ENCODE peak calls at places on chromosome 5, in ten cellular contexts. S is GM10248, F is body of pancreas, X is NB4, A is epithelial cell of proximal tubule, D is HCT116, E is AG04450, P is mammary epithelial cell, G is cardiac muscle cell, T is lower leg skin. I is an unnamed sample.

GRCh38 chr5:125673359-125673950 is 749.8 kb upstream of the GRAMD2B start:
- DNase-seq in F (no peak), S (no peak), A (no peak), P (no peak), G (no peak), E (no peak), D (no peak), T (no peak), X (no peak), I (no peak)

GRCh38 chr5:95697781-95698681 is 15.2 kb upstream of the SPATA9 start:
- DNase-seq in E (no peak), X (no peak), G (no peak), A (peak; percentile 80), S (no peak), P (no peak), T (no peak), D (no peak), F (no peak), I (no peak)

GRCh38 chr5:83925321-83925877 is 204.7 kb upstream of the HAPLN1 start:
- DNase-seq in S (no peak), X (no peak), T (no peak), D (peak; percentile 4), G (peak; percentile 94), F (no peak), P (peak; percentile 67), E (peak; percentile 39), A (no peak), I (no peak)

GRCh38 chr5:137142371-137143243 is 356.5 kb downstream of the SPOCK1 start:
- DNase-seq in E (peak; percentile 67), F (peak; percentile 28), P (peak; percentile 92), G (peak; percentile 86), T (peak; percentile 89), S (no peak), D (no peak), X (no peak), A (peak; percentile 97), I (no peak)

GRCh38 chr5:50564558-50564957 is 101.9 kb upstream of the PARP8 start:
- DNase-seq in P (no peak), F (no peak), G (no peak), D (no peak), E (no peak), X (no peak), T (no peak), S (no peak), A (no peak), I (no peak)

GRCh38 chr5:61217251-61217650 is 55.0 kb upstream of the SMIM15 start:
- DNase-seq in X (no peak), A (no peak), T (no peak), E (no peak), P (no peak), G (no peak), F (no peak), D (no peak), S (no peak), I (no peak)

GRCh38 chr5:72955143-72955767 is 586 bp upstream of the FCHO2 start:
- DNase-seq in G (peak; percentile 87), T (no peak), D (no peak), E (no peak), A (no peak), X (peak; percentile 52), S (no peak), P (no peak), F (peak; percentile 80), I (peak; percentile 26)

GRCh38 chr5:36359267-36359666 is 57.6 kb upstream of the RANBP3L start:
- DNase-seq in X (no peak), S (no peak), T (no peak), P (peak; percentile 14), G (peak; percentile 27), D (no peak), E (no peak), A (no peak), F (no peak), I (no peak)

GRCh38 chr5:138439537-138440225 is 824 bp downstream of the REEP2 start:
- DNase-seq in E (no peak), S (no peak), G (no peak), P (no peak), A (no peak), F (no peak), D (no peak), T (peak; percentile 84), X (no peak), I (no peak)

GRCh38 chr5:138441221-138441620 is 2.4 kb downstream of the REEP2 start:
- DNase-seq in E (no peak), X (no peak), P (no peak), T (peak; percentile 54), A (no peak), D (no peak), F (no peak), G (no peak), S (no peak), I (no peak)

GRCh38 chr5:138440226-138441073 is 1.6 kb downstream of the REEP2 start:
- DNase-seq in F (no peak), G (no peak), A (no peak), E (no peak), S (no peak), P (no peak), T (peak; percentile 86), D (no peak), X (no peak), I (no peak)

GRCh38 chr5:138438003-138438723 is 694 bp upstream of the REEP2 start:
- DNase-seq in G (no peak), S (no peak), X (no peak), F (no peak), P (no peak), T (peak; percentile 74), E (no peak), A (no peak), D (no peak), I (no peak)

GRCh38 chr5:138438724-138439536 is at the start of gene REEP2:
- DNase-seq in X (peak; percentile 78), G (peak; percentile 63), S (peak; percentile 90), D (no peak), A (no peak), E (no peak), F (peak; percentile 30), P (peak; percentile 43), T (peak; percentile 82), I (peak; percentile 57)
- TF ChIP-seq CTCF in X (no peak), G (no peak), S (no peak), D (no peak), A (no peak), E (no peak), F (no peak), P (no peak), T (no peak), I (no peak)

GRCh38 chr5:168752012-168752411 is 172.8 kb upstream of the PANK3 start:
- DNase-seq in X (no peak), D (no peak), A (no peak), S (no peak), T (peak; percentile 58), E (no peak), G (no peak), P (no peak), F (no peak), I (no peak)

GRCh38 chr5:168750926-168751325 is 171.8 kb upstream of the PANK3 start:
- DNase-seq in S (no peak), E (no peak), A (no peak), X (no peak), F (no peak), T (peak; percentile 43), G (no peak), D (no peak), P (no peak), I (no peak)

GRCh38 chr5:168746893-168747640 is 167.9 kb upstream of the PANK3 start:
- DNase-seq in F (no peak), A (no peak), P (no peak), G (no peak), E (no peak), X (peak; percentile 5), D (no peak), S (no peak), T (peak; percentile 76), I (no peak)

GRCh38 chr5:168749391-168750100 is 170.4 kb upstream of the PANK3 start:
- DNase-seq in X (no peak), G (no peak), P (no peak), F (no peak), A (no peak), D (no peak), T (peak; percentile 48), S (no peak), E (no peak), I (no peak)

GRCh38 chr5:168747987-168748777 is 169.0 kb upstream of the PANK3 start:
- DNase-seq in D (peak; percentile 48), G (peak; percentile 25), P (peak; percentile 5), S (peak; percentile 75), T (peak; percentile 85), A (no peak), X (peak; percentile 70), F (peak; percentile 6), E (no peak), I (peak; percentile 35)
- TF ChIP-seq CTCF in D (peak; percentile 95), G (peak; percentile 67), P (peak; percentile 68), S (peak; percentile 66), T (no peak), A (peak; percentile 78), X (peak; percentile 81), F (no peak), E (peak; percentile 30), I (peak; percentile 75)

GRCh38 chr5:69212022-69212421 is 22.6 kb downstream of the CENPH start:
- DNase-seq in P (no peak), F (no peak), X (no peak), E (no peak), S (no peak), T (no peak), G (no peak), D (no peak), A (no peak), I (no peak)

GRCh38 chr5:69213513-69214215 is 21.0 kb upstream of the CDK7 start:
- DNase-seq in P (peak; percentile 54), S (no peak), F (no peak), E (peak; percentile 57), X (no peak), T (no peak), G (peak; percentile 55), D (no peak), A (no peak), I (no peak)

GRCh38 chr5:69219939-69220338 is 14.7 kb upstream of the CDK7 start:
- DNase-seq in A (no peak), S (no peak), P (no peak), F (no peak), E (no peak), T (no peak), G (no peak), D (no peak), X (no peak), I (no peak)

GRCh38 chr5:69217154-69217731 is 17.4 kb upstream of the CDK7 start:
- DNase-seq in G (no peak), A (no peak), D (no peak), E (no peak), T (no peak), F (no peak), P (no peak), X (peak; percentile 14), S (peak; percentile 99), I (no peak)

GRCh38 chr5:69217732-69218568 is 16.7 kb upstream of the CDK7 start:
- DNase-seq in T (peak; percentile 99), D (peak; percentile 83), A (no peak), P (peak; percentile 89), G (peak; percentile 96), X (peak; percentile 95), E (peak; percentile 73), F (peak; percentile 98), S (peak; percentile 92), I (peak; percentile 91)
- TF ChIP-seq CTCF in T (no peak), D (peak; percentile 15), A (no peak), P (peak; percentile 5), G (no peak), X (no peak), E (peak; percentile 26), F (peak; percentile 57), S (no peak), I (peak; percentile 33)

DNA sequence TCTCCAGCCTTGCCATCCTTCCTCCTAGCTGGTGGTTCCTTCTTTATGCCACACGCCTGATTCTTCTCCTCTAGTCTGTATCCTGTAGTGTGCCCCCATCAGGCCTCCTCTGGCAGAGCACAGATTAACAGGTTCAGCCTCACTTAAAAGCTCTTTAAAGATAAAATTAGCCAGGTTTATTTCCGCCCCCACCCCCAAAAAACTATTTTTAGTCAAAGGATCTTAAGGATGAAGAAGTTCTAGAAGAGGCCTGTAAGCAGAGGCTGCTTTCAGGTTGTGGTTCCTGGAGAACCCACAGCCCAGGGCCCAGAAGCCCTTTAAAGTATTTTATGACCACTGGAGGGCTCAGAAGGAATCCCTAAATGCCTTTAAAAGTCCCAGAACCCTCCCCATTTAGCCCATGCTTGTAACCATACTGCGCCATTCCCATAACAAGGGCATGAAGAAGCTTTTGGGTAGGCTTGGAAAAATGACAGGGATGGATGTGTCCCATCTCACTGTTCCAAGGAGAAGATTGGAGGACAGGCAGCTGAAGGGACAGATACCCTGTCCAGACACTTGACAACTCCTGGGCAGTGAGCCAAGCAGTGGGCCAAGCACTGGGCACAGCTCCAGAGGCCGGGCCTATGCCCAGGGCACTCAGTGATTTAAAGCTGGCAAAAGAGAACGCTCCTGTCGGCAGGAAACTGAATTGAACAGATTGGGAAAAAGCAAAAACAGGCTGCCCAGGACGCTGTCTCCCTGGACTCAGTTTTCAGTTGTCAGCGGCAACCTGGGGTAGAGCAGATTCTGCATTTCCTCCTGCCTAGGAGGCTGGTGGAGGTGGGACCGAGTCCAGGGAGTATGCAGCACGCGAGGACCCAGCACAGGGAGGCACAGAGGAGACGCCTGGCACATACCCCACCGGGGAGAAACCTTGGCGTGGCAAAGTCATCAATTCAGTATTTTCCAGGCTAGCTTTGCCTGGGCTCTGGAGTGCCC is 106.3 kb upstream of the SSBP2 start:
- DNase-seq in P (peak; percentile 19), S (no peak), T (peak; percentile 87), F (peak; percentile 72), G (no peak), X (peak; percentile 62), D (no peak), A (no peak), E (no peak), I (no peak)
- TF ChIP-seq CTCF in P (peak; percentile 31), S (peak; percentile 38), T (no peak), F (peak; percentile 48), G (peak; percentile 33), X (peak; percentile 44), D (peak; percentile 65), A (peak; percentile 42), E (peak; percentile 4), I (peak; percentile 51)

I was measured in progenitor cell of endocrine pancreas.